ENCODE peak calls at places on chromosomes 6 and 20, in five cellular contexts. One of them, this sample, is unnamed.

GRCh38 chr6:149885888-149886287 is 12.0 kb downstream of the RAET1E start:
- DNase-seq in anterior cingulate cortex: no peak
- DNase-seq in dermis microvascular lymphatic vessel endothelial cell: no peak
- DNase-seq in WERI-Rb-1: no peak
- DNase-seq in natural killer cell treated with Interleukin-12 subunit alpha and Interleukin-12 subunit beta and Interleukin-15 and Interleukin-18, amount 100 ng/mL, for 72 hours: no peak
- DNase-seq in this sample: no peak

GRCh38 chr6:48782230-48782629 is 671.2 kb upstream of the PTCHD4 start:
- DNase-seq in dermis microvascular lymphatic vessel endothelial cell: no peak
- DNase-seq in anterior cingulate cortex: no peak
- DNase-seq in natural killer cell treated with Interleukin-12 subunit alpha and Interleukin-12 subunit beta and Interleukin-15 and Interleukin-18, amount 100 ng/mL, for 72 hours: no peak
- DNase-seq in WERI-Rb-1: no peak
- DNase-seq in this sample: no peak

GRCh38 chr20:19786311-19786710 is 28.3 kb downstream of the RIN2 start:
- DNase-seq in anterior cingulate cortex: no peak
- DNase-seq in WERI-Rb-1: no peak
- DNase-seq in dermis microvascular lymphatic vessel endothelial cell: peak; percentile 93
- DNase-seq in natural killer cell treated with Interleukin-12 subunit alpha and Interleukin-12 subunit beta and Interleukin-15 and Interleukin-18, amount 100 ng/mL, for 72 hours: no peak
- DNase-seq in this sample: peak; percentile 98

GRCh38 chr6:123829302-123829953 is 25.8 kb downstream of the NKAIN2 start:
- DNase-seq in anterior cingulate cortex: no peak
- DNase-seq in natural killer cell treated with Interleukin-12 subunit alpha and Interleukin-12 subunit beta and Interleukin-15 and Interleukin-18, amount 100 ng/mL, for 72 hours: no peak
- DNase-seq in dermis microvascular lymphatic vessel endothelial cell: no peak
- DNase-seq in WERI-Rb-1: no peak
- DNase-seq in this sample: peak; percentile 62

GRCh38 chr20:25336561-25337422 is 53.8 kb downstream of the ABHD12 start:
- DNase-seq in WERI-Rb-1: peak; percentile 48
- DNase-seq in dermis microvascular lymphatic vessel endothelial cell: peak; percentile 44
- DNase-seq in natural killer cell treated with Interleukin-12 subunit alpha and Interleukin-12 subunit beta and Interleukin-15 and Interleukin-18, amount 100 ng/mL, for 72 hours: no peak
- DNase-seq in anterior cingulate cortex: no peak
- DNase-seq in this sample: peak; percentile 29

GRCh38 chr20:3090565-3090964 is 6.0 kb upstream of the AVP start:
- DNase-seq in WERI-Rb-1: no peak
- DNase-seq in natural killer cell treated with Interleukin-12 subunit alpha and Interleukin-12 subunit beta and Interleukin-15 and Interleukin-18, amount 100 ng/mL, for 72 hours: no peak
- DNase-seq in anterior cingulate cortex: no peak
- DNase-seq in dermis microvascular lymphatic vessel endothelial cell: no peak
- DNase-seq in this sample: no peak

GRCh38 chr6:5718231-5718947 is 288.3 kb downstream of the NRN1 start:
- DNase-seq in anterior cingulate cortex: no peak
- DNase-seq in dermis microvascular lymphatic vessel endothelial cell: no peak
- DNase-seq in natural killer cell treated with Interleukin-12 subunit alpha and Interleukin-12 subunit beta and Interleukin-15 and Interleukin-18, amount 100 ng/mL, for 72 hours: no peak
- DNase-seq in WERI-Rb-1: no peak
- DNase-seq in this sample: no peak

GRCh38 chr6:100761841-100762240 is 119.3 kb downstream of the ASCC3 start:
- DNase-seq in WERI-Rb-1: no peak
- DNase-seq in dermis microvascular lymphatic vessel endothelial cell: no peak
- DNase-seq in natural killer cell treated with Interleukin-12 subunit alpha and Interleukin-12 subunit beta and Interleukin-15 and Interleukin-18, amount 100 ng/mL, for 72 hours: no peak
- DNase-seq in anterior cingulate cortex: no peak
- DNase-seq in this sample: peak; percentile 11

GRCh38 chr20:49247792-49248191 is 28.6 kb downstream of the DDX27 start:
- DNase-seq in WERI-Rb-1: no peak
- DNase-seq in natural killer cell treated with Interleukin-12 subunit alpha and Interleukin-12 subunit beta and Interleukin-15 and Interleukin-18, amount 100 ng/mL, for 72 hours: no peak
- DNase-seq in anterior cingulate cortex: no peak
- DNase-seq in dermis microvascular lymphatic vessel endothelial cell: peak; percentile 90
- DNase-seq in this sample: no peak

GRCh38 chr20:63978319-63979220 is 872 bp downstream of the SAMD10 start:
- DNase-seq in WERI-Rb-1: peak; percentile 63
- DNase-seq in dermis microvascular lymphatic vessel endothelial cell: peak; percentile 58
- DNase-seq in natural killer cell treated with Interleukin-12 subunit alpha and Interleukin-12 subunit beta and Interleukin-15 and Interleukin-18, amount 100 ng/mL, for 72 hours: peak; percentile 94
- DNase-seq in anterior cingulate cortex: no peak
- DNase-seq in this sample: no peak

GRCh38 chr6:13987400-13987865 is 62.7 kb downstream of the RNF182 start:
- DNase-seq in natural killer cell treated with Interleukin-12 subunit alpha and Interleukin-12 subunit beta and Interleukin-15 and Interleukin-18, amount 100 ng/mL, for 72 hours: no peak
- DNase-seq in anterior cingulate cortex: no peak
- DNase-seq in WERI-Rb-1: no peak
- DNase-seq in dermis microvascular lymphatic vessel endothelial cell: no peak
- DNase-seq in this sample: no peak

GRCh38 chr6:4564746-4565145 is 211.5 kb upstream of the CDYL start:
- DNase-seq in dermis microvascular lymphatic vessel endothelial cell: no peak
- DNase-seq in anterior cingulate cortex: peak; percentile 18
- DNase-seq in natural killer cell treated with Interleukin-12 subunit alpha and Interleukin-12 subunit beta and Interleukin-15 and Interleukin-18, amount 100 ng/mL, for 72 hours: no peak
- DNase-seq in WERI-Rb-1: no peak
- DNase-seq in this sample: no peak

GRCh38 chr6:73710470-73710869 is 14.5 kb downstream of the CD109 start:
- DNase-seq in natural killer cell treated with Interleukin-12 subunit alpha and Interleukin-12 subunit beta and Interleukin-15 and Interleukin-18, amount 100 ng/mL, for 72 hours: no peak
- DNase-seq in anterior cingulate cortex: no peak
- DNase-seq in dermis microvascular lymphatic vessel endothelial cell: peak; percentile 74
- DNase-seq in WERI-Rb-1: no peak
- DNase-seq in this sample: peak; percentile 78

GRCh38 chr20:59824711-59825562 is 108.5 kb downstream of the SYCP2 start:
- DNase-seq in WERI-Rb-1: no peak
- DNase-seq in natural killer cell treated with Interleukin-12 subunit alpha and Interleukin-12 subunit beta and Interleukin-15 and Interleukin-18, amount 100 ng/mL, for 72 hours: no peak
- DNase-seq in dermis microvascular lymphatic vessel endothelial cell: no peak
- DNase-seq in anterior cingulate cortex: no peak
- DNase-seq in this sample: no peak

GRCh38 chr6:155014715-155015300 is 19.7 kb downstream of the TIAM2 start:
- DNase-seq in natural killer cell treated with Interleukin-12 subunit alpha and Interleukin-12 subunit beta and Interleukin-15 and Interleukin-18, amount 100 ng/mL, for 72 hours: no peak
- DNase-seq in dermis microvascular lymphatic vessel endothelial cell: peak; percentile 48
- DNase-seq in anterior cingulate cortex: no peak
- DNase-seq in WERI-Rb-1: no peak
- DNase-seq in this sample: peak; percentile 80

GRCh38 chr20:14193885-14194284 is 143.5 kb downstream of the FLRT3 start:
- DNase-seq in natural killer cell treated with Interleukin-12 subunit alpha and Interleukin-12 subunit beta and Interleukin-15 and Interleukin-18, amount 100 ng/mL, for 72 hours: no peak
- DNase-seq in anterior cingulate cortex: no peak
- DNase-seq in WERI-Rb-1: no peak
- DNase-seq in dermis microvascular lymphatic vessel endothelial cell: no peak
- DNase-seq in this sample: no peak

GRCh38 chr6:105431226-105431625 is 28.3 kb upstream of the PREP start:
- DNase-seq in WERI-Rb-1: no peak
- DNase-seq in natural killer cell treated with Interleukin-12 subunit alpha and Interleukin-12 subunit beta and Interleukin-15 and Interleukin-18, amount 100 ng/mL, for 72 hours: no peak
- DNase-seq in anterior cingulate cortex: no peak
- DNase-seq in dermis microvascular lymphatic vessel endothelial cell: peak; percentile 68
- DNase-seq in this sample: no peak

GRCh38 chr6:147285087-147285855 is 81.1 kb downstream of the STXBP5 start:
- DNase-seq in natural killer cell treated with Interleukin-12 subunit alpha and Interleukin-12 subunit beta and Interleukin-15 and Interleukin-18, amount 100 ng/mL, for 72 hours: no peak
- DNase-seq in dermis microvascular lymphatic vessel endothelial cell: peak; percentile 65
- DNase-seq in anterior cingulate cortex: no peak
- DNase-seq in WERI-Rb-1: no peak
- DNase-seq in this sample: peak; percentile 50

GRCh38 chr6:4577406-4577805 is 198.8 kb upstream of the CDYL start:
- DNase-seq in WERI-Rb-1: no peak
- DNase-seq in dermis microvascular lymphatic vessel endothelial cell: peak; percentile 81
- DNase-seq in natural killer cell treated with Interleukin-12 subunit alpha and Interleukin-12 subunit beta and Interleukin-15 and Interleukin-18, amount 100 ng/mL, for 72 hours: no peak
- DNase-seq in anterior cingulate cortex: no peak
- DNase-seq in this sample: peak; percentile 96

GRCh38 chr20:62832951-62833391 is 16.1 kb downstream of the COL9A3 start:
- DNase-seq in natural killer cell treated with Interleukin-12 subunit alpha and Interleukin-12 subunit beta and Interleukin-15 and Interleukin-18, amount 100 ng/mL, for 72 hours: no peak
- DNase-seq in WERI-Rb-1: no peak
- DNase-seq in anterior cingulate cortex: no peak
- DNase-seq in dermis microvascular lymphatic vessel endothelial cell: no peak
- DNase-seq in this sample: no peak

GRCh38 chr6:139303176-139303575 is 11.4 kb upstream of the TXLNB start:
- DNase-seq in anterior cingulate cortex: no peak
- DNase-seq in natural killer cell treated with Interleukin-12 subunit alpha and Interleukin-12 subunit beta and Interleukin-15 and Interleukin-18, amount 100 ng/mL, for 72 hours: no peak
- DNase-seq in dermis microvascular lymphatic vessel endothelial cell: peak; percentile 18
- DNase-seq in WERI-Rb-1: no peak
- DNase-seq in this sample: no peak

GRCh38 chr6:12490904-12491571 is 200.9 kb downstream of the EDN1 start:
- DNase-seq in anterior cingulate cortex: peak; percentile 6
- DNase-seq in natural killer cell treated with Interleukin-12 subunit alpha and Interleukin-12 subunit beta and Interleukin-15 and Interleukin-18, amount 100 ng/mL, for 72 hours: no peak
- DNase-seq in dermis microvascular lymphatic vessel endothelial cell: peak; percentile 94
- DNase-seq in WERI-Rb-1: no peak
- DNase-seq in this sample: peak; percentile 98

GRCh38 chr20:62496525-62497218 is 20.9 kb upstream of the GATA5 start:
- DNase-seq in dermis microvascular lymphatic vessel endothelial cell: peak; percentile 23
- DNase-seq in anterior cingulate cortex: no peak
- DNase-seq in natural killer cell treated with Interleukin-12 subunit alpha and Interleukin-12 subunit beta and Interleukin-15 and Interleukin-18, amount 100 ng/mL, for 72 hours: no peak
- DNase-seq in WERI-Rb-1: peak; percentile 66
- DNase-seq in this sample: no peak

GRCh38 chr6:19039287-19039686 is 652.1 kb downstream of the RNF144B start:
- DNase-seq in anterior cingulate cortex: no peak
- DNase-seq in natural killer cell treated with Interleukin-12 subunit alpha and Interleukin-12 subunit beta and Interleukin-15 and Interleukin-18, amount 100 ng/mL, for 72 hours: no peak
- DNase-seq in WERI-Rb-1: no peak
- DNase-seq in dermis microvascular lymphatic vessel endothelial cell: no peak
- DNase-seq in this sample: no peak

GRCh38 chr6:147826698-147827097 is 318.2 kb downstream of the SAMD5 start:
- DNase-seq in dermis microvascular lymphatic vessel endothelial cell: no peak
- DNase-seq in anterior cingulate cortex: no peak
- DNase-seq in WERI-Rb-1: no peak
- DNase-seq in natural killer cell treated with Interleukin-12 subunit alpha and Interleukin-12 subunit beta and Interleukin-15 and Interleukin-18, amount 100 ng/mL, for 72 hours: no peak
- DNase-seq in this sample: no peak

GRCh38 chr6:39300739-39301138 is 13.5 kb downstream of the KCNK17 start:
- DNase-seq in WERI-Rb-1: no peak
- DNase-seq in natural killer cell treated with Interleukin-12 subunit alpha and Interleukin-12 subunit beta and Interleukin-15 and Interleukin-18, amount 100 ng/mL, for 72 hours: no peak
- DNase-seq in dermis microvascular lymphatic vessel endothelial cell: no peak
- DNase-seq in anterior cingulate cortex: no peak
- DNase-seq in this sample: no peak

GRCh38 chr6:26233608-26234420 is 131.2 kb upstream of the BTN3A2 start:
- DNase-seq in anterior cingulate cortex: peak; percentile 5
- DNase-seq in dermis microvascular lymphatic vessel endothelial cell: peak; percentile 70
- DNase-seq in natural killer cell treated with Interleukin-12 subunit alpha and Interleukin-12 subunit beta and Interleukin-15 and Interleukin-18, amount 100 ng/mL, for 72 hours: peak; percentile 83
- DNase-seq in WERI-Rb-1: no peak
- DNase-seq in this sample: peak; percentile 58

This sample was measured in astrocyte.